ENCODE peak calls at places on chromosomes 11 and 22, in seven cellular contexts. A is OCI-LY7, L is choroid plexus epithelial cell, D is GM06990, F is thyroid gland, W is esophagus muscularis mucosa, S is Panc1. K is an unnamed sample.

GRCh38 chr11:110824912-110825311 is 112.7 kb upstream of the ARHGAP20 start:
- DNase-seq in A (no peak), L (no peak), D (no peak), F (no peak), W (no peak), S (no peak), K (no peak)

GRCh38 chr11:75982309-75982708 is 167.3 kb downstream of the UVRAG start:
- DNase-seq in A (no peak), L (no peak), D (no peak), F (no peak), W (no peak), S (no peak), K (no peak)

GRCh38 chr11:12421386-12421785 is 44.0 kb downstream of the PARVA start:
- DNase-seq in A (no peak), L (no peak), D (no peak), F (no peak), W (peak; percentile 24), S (no peak), K (no peak)

GRCh38 chr11:35923452-35923851 is 20.4 kb upstream of the LDLRAD3 start:
- DNase-seq in A (no peak), L (no peak), D (no peak), F (no peak), W (no peak), S (no peak), K (no peak)

GRCh38 chr11:65446446-65447277 is 24.1 kb downstream of the NEAT1 start:
- DNase-seq in A (no peak), L (peak; percentile 73), D (peak; percentile 23), F (peak; percentile 66), W (peak; percentile 93), S (no peak), K (no peak)

GRCh38 chr11:78660451-78660850 is 85.8 kb upstream of the NARS2 start:
- DNase-seq in A (no peak), L (no peak), D (no peak), F (no peak), W (no peak), S (no peak), K (no peak)

GRCh38 chr11:116099541-116099940 is 595.3 kb upstream of the CADM1 start:
- DNase-seq in A (no peak), L (no peak), D (no peak), F (no peak), W (no peak), S (no peak), K (no peak)

GRCh38 chr22:30887861-30888260 is 80.7 kb downstream of the MORC2 start:
- DNase-seq in A (no peak), L (no peak), D (no peak), F (no peak), W (no peak), S (no peak), K (no peak)

GRCh38 chr11:108414958-108415357 is 52.4 kb downstream of the C11orf65 start:
- DNase-seq in A (no peak), L (no peak), D (no peak), F (no peak), W (no peak), S (no peak), K (no peak)

GRCh38 chr22:22591348-22592299 is 32.6 kb upstream of the PRAME start:
- DNase-seq in A (peak; percentile 23), L (peak; percentile 15), D (no peak), F (no peak), W (no peak), S (no peak), K (no peak)
- TF ChIP-seq CTCF in A (peak; percentile 55), L (peak; percentile 31), D (no peak), F (no peak), W (no peak), S (peak; percentile 11), K (no peak)

GRCh38 chr22:41237707-41238569 is 2.8 kb downstream of the CHADL start:
- DNase-seq in A (peak; percentile 79), L (peak; percentile 29), D (peak; percentile 86), F (peak; percentile 87), W (no peak), S (no peak), K (no peak)
- H3K4me3 ChIP-seq in A (peak overlapping the region; percentile 24), L (peak overlapping the region; percentile 39), D (peak overlapping the region; percentile 40), F (no peak overlapping the region), W (peak overlapping the region; percentile 64), S (no peak overlapping the region), K (peak overlapping the region; percentile 14)

GRCh38 chr22:29208502-29208862 is 2.8 kb downstream of the EMID1 start:
- DNase-seq in A (no peak), L (no peak), D (no peak), F (no peak), W (no peak), S (no peak), K (no peak)
- TF ChIP-seq CTCF in A (no peak), L (no peak), D (no peak), F (no peak), W (no peak), S (no peak), K (no peak)

DNA sequence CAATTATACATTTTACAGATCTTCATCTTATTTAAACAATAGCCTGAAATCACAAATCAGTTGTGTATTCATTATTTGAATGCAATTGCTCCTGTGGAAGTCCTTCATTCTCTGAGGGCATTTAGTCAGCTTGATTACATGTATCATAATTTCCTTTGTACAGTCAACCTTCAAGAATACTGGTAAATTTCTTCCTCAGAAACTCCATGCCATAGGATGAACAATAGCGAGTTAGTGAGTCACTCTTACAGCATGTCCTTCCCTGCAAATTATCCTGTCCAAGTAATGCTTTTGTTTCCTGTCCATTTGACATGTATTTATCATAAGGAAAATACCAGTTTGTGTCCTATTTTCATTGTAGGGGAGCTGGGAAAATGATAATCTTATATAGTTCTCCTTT is 3.8 kb downstream of the OR10S1 start:
- DNase-seq in A (no peak), L (peak; percentile 72), D (no peak), F (no peak), W (no peak), S (no peak), K (peak; percentile 17)
- H3K4me3 ChIP-seq in A (no peak overlapping the region), L (no peak overlapping the region), D (no peak overlapping the region), F (no peak overlapping the region), W (no peak overlapping the region), S (no peak overlapping the region), K (no peak overlapping the region)

GRCh38 chr22:19719488-19720021 is 3.8 kb upstream of the GP1BB start:
- DNase-seq in A (no peak), L (no peak), D (no peak), F (no peak), W (no peak), S (no peak), K (no peak)
- TF ChIP-seq CTCF in A (no peak), L (no peak), D (no peak), F (no peak), W (no peak), S (no peak), K (no peak)

DNA sequence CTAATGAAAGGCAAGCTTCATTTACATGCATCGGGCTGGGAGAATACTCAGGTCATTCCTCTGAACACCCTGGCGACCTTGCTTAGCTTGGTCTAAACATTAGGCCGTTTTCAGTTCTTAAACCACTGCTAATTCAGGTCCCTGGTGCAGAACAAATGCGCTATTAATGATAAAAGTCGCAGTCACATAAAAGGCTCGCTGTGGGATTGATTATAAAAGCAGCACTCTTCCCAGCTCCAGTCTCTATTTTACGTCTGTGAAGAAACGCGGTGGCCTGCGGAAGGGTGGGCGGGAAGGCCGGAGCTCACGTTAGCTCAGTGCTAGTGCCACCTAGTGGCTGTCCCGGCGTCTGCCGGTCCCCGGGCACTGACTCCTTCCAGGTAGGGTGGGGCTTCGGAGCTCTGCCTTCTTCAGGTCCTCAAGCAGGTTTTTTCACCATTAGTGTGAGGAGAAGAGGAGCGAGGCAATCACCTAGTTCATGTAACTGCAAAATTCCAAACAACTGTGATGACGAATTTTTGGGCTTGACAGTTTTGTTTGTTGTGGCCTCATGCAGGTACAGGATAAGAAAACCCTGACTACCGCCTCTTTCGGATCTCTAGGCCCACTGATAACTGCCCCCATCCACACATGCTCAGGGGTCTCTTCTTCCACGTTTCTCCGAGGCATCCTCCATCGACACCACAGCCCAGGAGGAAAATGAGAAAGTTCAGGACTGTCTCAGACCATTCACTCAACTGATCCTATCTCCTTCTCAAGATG is 66.5 kb upstream of the CLMP start:
- DNase-seq in A (peak; percentile 80), L (peak; percentile 81), D (peak; percentile 81), F (peak; percentile 86), W (no peak), S (peak; percentile 13), K (no peak)
- H3K4me3 ChIP-seq in A (no peak overlapping the region), L (peak overlapping the region; percentile 47), D (no peak overlapping the region), F (no peak overlapping the region), W (peak overlapping the region; percentile 38), S (peak overlapping the region; percentile 60), K (no peak overlapping the region)

K was measured in BJ.